ENCODE peak calls at places on chromosomes 4 and X, in four cellular contexts. B is left ventricle myocardium inferior, I is NCI-H1436 treated with DMSO at 0.1 percent for 48 hours, O is hippocampal formation. W is an unnamed sample.

GRCh38 chr4:149961876-149962597 is 116.2 kb upstream of the DCLK2 start:
- DNase-seq in B (no peak), O (no peak), I (no peak), W (no peak)

GRCh38 chr4:17492058-17492741 is 19.7 kb downstream of the QDPR start:
- DNase-seq in O (no peak), I (no peak), B (no peak), W (no peak)

GRCh38 chr4:186948361-186949291 is 225.0 kb upstream of the FAT1 start:
- DNase-seq in B (no peak), O (no peak), I (no peak), W (peak; percentile 25)

GRCh38 chrX:44343412-44343942 is at the start of gene EFHC2:
- DNase-seq in O (peak; percentile 7), B (peak; percentile 29), I (no peak), W (peak; percentile 33)

GRCh38 chr4:10028910-10029309 is 7.6 kb upstream of the SLC2A9 start:
- DNase-seq in I (no peak), B (no peak), O (no peak), W (peak; percentile 22)

GRCh38 chrX:100328342-100328741 is 81.7 kb downstream of the PCDH19 start:
- DNase-seq in B (no peak), O (no peak), I (no peak), W (no peak)

GRCh38 chrX:13153796-13154195 is 109.4 kb upstream of the FAM9C start:
- DNase-seq in B (no peak), I (no peak), O (no peak), W (no peak)

GRCh38 chrX:30570505-30570904 is 7.1 kb downstream of the TASL start:
- DNase-seq in I (no peak), B (no peak), O (no peak), W (peak; percentile 29)

GRCh38 chr4:85905761-85906160 is 430.8 kb downstream of the ARHGAP24 start:
- DNase-seq in O (no peak), I (no peak), B (no peak), W (no peak)

GRCh38 chrX:74865725-74866124 is 59.5 kb downstream of the NEXMIF start:
- DNase-seq in I (no peak), B (no peak), O (no peak), W (no peak)

GRCh38 chr4:23956601-23957364 is 66.9 kb upstream of the PPARGC1A start:
- DNase-seq in O (no peak), B (no peak), I (no peak), W (no peak)

W was measured in AG08395.